ENCODE peak calls at places on chromosomes 13 and 19, in ten cellular contexts. V is cardiac muscle cell, J is mucosa of descending colon, F is epithelial cell of esophagus, M is hepatocyte, N is psoas muscle, G is tibial nerve, D is astrocyte, Q is uterus, E is foreskin fibroblast. Z is an unnamed sample.

GRCh38 chr13:28583661-28584091 is 75.3 kb upstream of the POMP start:
- DNase-seq in F (no peak), D (no peak), G (no peak), J (no peak), V (no peak), Q (no peak), N (no peak), M (no peak), E (no peak), Z (no peak)

GRCh38 chr19:10751109-10751972 is 33.5 kb downstream of the DNM2 start:
- DNase-seq in V (no peak), Q (no peak), F (peak; percentile 70), M (no peak), D (no peak), N (no peak), G (no peak), E (no peak), J (peak; percentile 70), Z (peak; percentile 33)

GRCh38 chr13:75931116-75931515 is 295.0 kb downstream of the LMO7 start:
- DNase-seq in D (peak; percentile 46), F (no peak), V (no peak), N (no peak), J (no peak), M (no peak), G (no peak), E (no peak), Q (no peak), Z (no peak)

GRCh38 chr13:71712988-71713653 is 153.9 kb downstream of the DACH1 start:
- DNase-seq in Q (no peak), D (no peak), E (no peak), J (no peak), V (peak; percentile 79), F (peak; percentile 5), M (peak; percentile 60), G (no peak), N (peak; percentile 25), Z (peak; percentile 45)

GRCh38 chr13:108227651-108228272 is 9.6 kb downstream of the ABHD13 start:
- DNase-seq in E (no peak), Q (no peak), N (no peak), M (peak; percentile 35), D (no peak), F (peak; percentile 47), J (no peak), G (peak; percentile 72), V (peak; percentile 32), Z (peak; percentile 71)

GRCh38 chr13:111893607-111894443 is 173.1 kb upstream of the SOX1 start:
- DNase-seq in G (no peak), E (no peak), Q (no peak), M (no peak), J (no peak), N (no peak), D (no peak), V (peak; percentile 32), F (no peak), Z (no peak)

GRCh38 chr19:55355213-55355821 is 798 bp upstream of the COX6B2 start:
- DNase-seq in N (no peak), D (no peak), G (no peak), M (no peak), Q (no peak), J (no peak), V (no peak), F (peak; percentile 86), E (no peak), Z (no peak)

GRCh38 chr13:84933797-84934196 is 865.4 kb downstream of the SLITRK6 start:
- DNase-seq in F (no peak), N (no peak), V (no peak), D (no peak), Q (no peak), J (no peak), M (no peak), E (no peak), G (no peak), Z (no peak)

GRCh38 chr19:54803410-54803809 is at the start of gene KIR2DL4:
- DNase-seq in G (no peak), V (no peak), N (no peak), D (no peak), Q (no peak), J (no peak), E (no peak), F (no peak), M (no peak), Z (no peak)

GRCh38 chr13:40452741-40453665 is 213.4 kb downstream of the FOXO1 start:
- DNase-seq in N (no peak), D (peak; percentile 65), M (no peak), E (peak; percentile 32), J (no peak), Q (no peak), V (no peak), G (no peak), F (peak; percentile 98), Z (no peak)

GRCh38 chr19:37933965-37934364 is 27.0 kb downstream of the SIPA1L3 start:
- DNase-seq in M (peak; percentile 70), N (peak; percentile 75), F (peak; percentile 75), J (no peak), V (peak; percentile 89), E (no peak), D (peak; percentile 84), Q (no peak), G (no peak), Z (peak; percentile 67)

GRCh38 chr19:56076413-56076998 is 44.6 kb downstream of the ZNF787 start:
- DNase-seq in V (peak; percentile 64), G (peak; percentile 78), F (peak; percentile 57), Q (peak; percentile 44), D (no peak), J (no peak), E (peak; percentile 29), M (peak; percentile 73), N (no peak), Z (peak; percentile 73)

GRCh38 chr13:90806905-90807304 is 540.6 kb upstream of the MIR17HG start:
- DNase-seq in M (no peak), Q (no peak), F (no peak), J (no peak), N (no peak), G (no peak), V (no peak), E (no peak), D (no peak), Z (no peak)

GRCh38 chr13:106373304-106373988 is 162.0 kb downstream of the EFNB2 start:
- DNase-seq in D (no peak), N (no peak), V (no peak), G (no peak), E (no peak), Q (no peak), M (no peak), F (no peak), J (no peak), Z (no peak)

GRCh38 chr13:100573121-100573520 is 15.5 kb downstream of the GGACT start:
- DNase-seq in Q (peak; percentile 25), V (peak; percentile 86), E (peak; percentile 62), F (peak; percentile 88), D (peak; percentile 56), N (peak; percentile 68), G (peak; percentile 67), M (peak; percentile 80), J (no peak), Z (peak; percentile 90)

GRCh38 chr19:19271828-19272599 is 1.1 kb downstream of the TM6SF2 start:
- DNase-seq in J (no peak), D (no peak), E (no peak), F (no peak), Q (no peak), V (no peak), G (no peak), M (no peak), N (no peak), Z (no peak)

GRCh38 chr13:106243011-106243410 is 292.5 kb downstream of the EFNB2 start:
- DNase-seq in G (no peak), M (no peak), N (no peak), V (no peak), D (no peak), E (no peak), Q (no peak), J (no peak), F (no peak), Z (no peak)

GRCh38 chr19:44142014-44142523 is 715 bp downstream of the ZNF234 start:
- DNase-seq in G (no peak), Q (no peak), N (no peak), V (peak; percentile 5), D (peak; percentile 26), F (peak; percentile 19), E (peak; percentile 21), J (no peak), M (peak; percentile 16), Z (peak; percentile 43)

GRCh38 chr13:24313449-24313848 is 4.1 kb downstream of the C1QTNF9 start:
- DNase-seq in J (no peak), G (no peak), N (no peak), Q (no peak), M (no peak), E (peak; percentile 28), F (no peak), V (no peak), D (no peak), Z (peak; percentile 27)
- TF ChIP-seq CTCF in J (no peak), G (no peak), N (peak; percentile 21), Q (no peak), M (peak; percentile 43), E (peak; percentile 20), F (peak; percentile 24), V (peak; percentile 41), D (peak; percentile 22), Z (peak; percentile 39)

DNA sequence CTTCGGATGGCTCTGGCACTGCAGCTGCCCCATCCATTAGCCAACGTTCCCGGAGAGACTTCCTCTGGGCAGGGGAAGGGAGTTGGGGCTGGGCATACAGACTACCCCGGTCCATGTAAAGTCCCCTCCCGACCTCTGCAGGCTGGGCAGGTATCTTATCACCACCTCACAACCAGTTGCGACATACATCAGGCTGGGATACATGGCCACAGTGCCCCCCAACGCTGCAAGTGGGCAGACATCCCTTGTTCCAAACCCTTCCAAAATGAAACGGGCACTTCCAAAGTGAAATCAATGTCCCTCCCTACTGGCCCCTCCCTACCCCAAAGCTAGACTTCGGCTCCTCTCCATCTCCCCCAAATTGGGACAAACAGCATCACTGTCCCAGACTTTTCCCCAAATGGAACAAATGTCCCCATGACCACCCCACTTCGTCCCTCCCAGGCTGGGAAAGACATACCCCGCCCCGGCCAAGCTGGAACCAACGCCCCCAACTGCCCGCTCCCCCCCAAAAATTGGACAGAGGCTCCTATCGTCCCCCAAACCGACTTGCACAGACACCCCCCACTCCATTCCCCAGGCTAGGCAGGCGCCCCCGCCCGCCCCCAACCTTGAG is 5.0 kb downstream of the PALM3 start:
- DNase-seq in D (no peak), F (no peak), J (no peak), N (no peak), V (no peak), E (no peak), Q (no peak), G (no peak), M (no peak), Z (no peak)
- H3K4me3 ChIP-seq in D (no peak overlapping the region), F (no peak overlapping the region), J (no peak overlapping the region), N (peak overlapping the region; percentile 42), V (peak overlapping the region; percentile 27), E (peak overlapping the region; percentile 46), Q (peak overlapping the region; percentile 28), G (peak overlapping the region; percentile 28), M (peak overlapping the region; percentile 29), Z (peak overlapping the region; percentile 21)

GRCh38 chr13:32164622-32165268 is 133.2 kb downstream of the FRY start:
- DNase-seq in D (peak; percentile 48), M (peak; percentile 81), F (peak; percentile 58), V (peak; percentile 64), J (no peak), Q (no peak), E (peak; percentile 32), G (no peak), N (no peak), Z (peak; percentile 82)
- TF ChIP-seq CTCF in D (peak; percentile 84), M (peak; percentile 54), F (peak; percentile 69), V (peak; percentile 77), J (no peak), Q (no peak), E (peak; percentile 52), G (peak; percentile 11), N (peak; percentile 51), Z (peak; percentile 86)

GRCh38 chr19:1066251-1066747 is 668 bp upstream of the ARHGAP45 start:
- DNase-seq in M (peak; percentile 63), G (no peak), D (no peak), E (no peak), V (peak; percentile 84), Q (no peak), J (peak; percentile 69), F (no peak), N (no peak), Z (no peak)
- H3K4me3 ChIP-seq in M (no peak overlapping the region), G (no peak overlapping the region), D (no peak overlapping the region), E (no peak overlapping the region), V (peak overlapping the region; percentile 21), Q (no peak overlapping the region), J (peak overlapping the region; percentile 40), F (no peak overlapping the region), N (peak overlapping the region; percentile 53), Z (no peak overlapping the region)